ENCODE peak calls at places on chromosomes 7 and 10, in eight cellular contexts. D is pancreas, W is psoas muscle, V is prostate gland, C is Peyer's patch, U is RWPE1, K is gastrocnemius medialis, L is transverse colon. I is an unnamed sample.

GRCh38 chr10:99358101-99358500 is 28.9 kb downstream of the CNNM1 start:
- DNase-seq in D (no peak), W (no peak), V (no peak), C (no peak), U (no peak), K (no peak), L (no peak), I (no peak)

GRCh38 chr10:124076334-124076733 is 17.1 kb downstream of the CHST15 start:
- DNase-seq in D (no peak), W (no peak), V (no peak), C (no peak), U (no peak), K (no peak), L (no peak), I (no peak)

GRCh38 chr10:126525326-126525725 is 137.0 kb upstream of the ADAM12 start:
- DNase-seq in D (no peak), W (no peak), V (no peak), C (no peak), U (no peak), K (no peak), L (no peak), I (no peak)

GRCh38 chr10:69800109-69800508 is 1.6 kb upstream of the COL13A1 start:
- DNase-seq in D (no peak), W (no peak), V (peak; percentile 28), C (no peak), U (peak; percentile 62), K (no peak), L (peak; percentile 51), I (peak; percentile 66)

GRCh38 chr7:27204851-27205322 is 5.0 kb upstream of the HOXA13 start:
- DNase-seq in D (no peak), W (no peak), V (no peak), C (peak; percentile 53), U (no peak), K (no peak), L (no peak), I (no peak)

GRCh38 chr10:20233423-20233822 is 417.2 kb downstream of the PLXDC2 start:
- DNase-seq in D (no peak), W (no peak), V (no peak), C (no peak), U (no peak), K (no peak), L (no peak), I (no peak)

GRCh38 chr7:100673942-100674431 is 447 bp downstream of the GNB2 start:
- DNase-seq in D (no peak), W (peak; percentile 66), V (no peak), C (no peak), U (no peak), K (peak; percentile 49), L (peak; percentile 58), I (no peak)

GRCh38 chr10:79104264-79104954 is 35.6 kb downstream of the ZMIZ1 start:
- DNase-seq in D (peak; percentile 44), W (peak; percentile 69), V (no peak), C (no peak), U (no peak), K (no peak), L (no peak), I (no peak)

GRCh38 chr10:48606530-48607355 is 1.9 kb upstream of the ARHGAP22 start:
- DNase-seq in D (no peak), W (peak; percentile 48), V (no peak), C (no peak), U (peak; percentile 58), K (peak; percentile 70), L (peak; percentile 25), I (peak; percentile 94)

GRCh38 chr10:110918269-110918632 is 729 bp downstream of the BBIP1 start:
- DNase-seq in D (peak; percentile 95), W (no peak), V (peak; percentile 95), C (no peak), U (peak; percentile 99), K (peak; percentile 95), L (peak; percentile 97), I (peak; percentile 94)

GRCh38 chr10:102300289-102300843 is 55.0 kb downstream of the GBF1 start:
- DNase-seq in D (no peak), W (no peak), V (no peak), C (no peak), U (no peak), K (no peak), L (no peak), I (peak; percentile 73)

GRCh38 chr10:70379581-70380176 is 2.7 kb downstream of the LRRC20 start:
- DNase-seq in D (no peak), W (no peak), V (no peak), C (no peak), U (no peak), K (no peak), L (no peak), I (peak; percentile 6)

GRCh38 chr10:127715249-127715648 is 21.7 kb upstream of the FOXI2 start:
- DNase-seq in D (no peak), W (no peak), V (no peak), C (no peak), U (no peak), K (no peak), L (no peak), I (no peak)

GRCh38 chr7:41911792-41912191 is 208.9 kb upstream of the INHBA start:
- DNase-seq in D (no peak), W (no peak), V (no peak), C (no peak), U (no peak), K (no peak), L (no peak), I (peak; percentile 89)

GRCh38 chr7:47038621-47039020 is 543.3 kb downstream of the TNS3 start:
- DNase-seq in D (no peak), W (no peak), V (no peak), C (no peak), U (no peak), K (no peak), L (no peak), I (no peak)
- H3K27ac ChIP-seq in D (no peak overlapping the region), W (peak overlapping the region; percentile 39), V (no peak overlapping the region), C (no peak overlapping the region), U (no peak overlapping the region), K (peak overlapping the region; percentile 71), L (no peak overlapping the region), I (no peak overlapping the region)

GRCh38 chr7:98289333-98289875 is 7.9 kb downstream of the BRI3 start:
- DNase-seq in D (no peak), W (no peak), V (no peak), C (no peak), U (no peak), K (no peak), L (no peak), I (no peak)

GRCh38 chr7:98293265-98293664 is 11.8 kb downstream of the BRI3 start:
- DNase-seq in D (no peak), W (no peak), V (no peak), C (no peak), U (no peak), K (no peak), L (no peak), I (no peak)

GRCh38 chr7:98293746-98294145 is 12.3 kb downstream of the BRI3 start:
- DNase-seq in D (no peak), W (no peak), V (no peak), C (no peak), U (no peak), K (no peak), L (no peak), I (no peak)

GRCh38 chr7:98294326-98294725 is 12.8 kb downstream of the BRI3 start:
- DNase-seq in D (no peak), W (no peak), V (no peak), C (no peak), U (no peak), K (peak; percentile 53), L (no peak), I (no peak)

GRCh38 chr7:98291717-98292116 is 10.2 kb downstream of the BRI3 start:
- DNase-seq in D (no peak), W (no peak), V (no peak), C (no peak), U (no peak), K (no peak), L (no peak), I (no peak)
- TF ChIP-seq CTCF in D (no peak), W (no peak), V (no peak), C (peak; percentile 22), U (peak; percentile 15), K (no peak), L (no peak), I (peak; percentile 39)

GRCh38 chr10:97714401-97715258 is 1.1 kb downstream of the MARVELD1 start:
- DNase-seq in D (no peak), W (peak; percentile 78), V (peak; percentile 85), C (peak; percentile 81), U (peak; percentile 79), K (peak; percentile 56), L (peak; percentile 72), I (peak; percentile 67)

GRCh38 chr10:97713828-97714400 is 384 bp downstream of the MARVELD1 start:
- DNase-seq in D (peak; percentile 74), W (peak; percentile 74), V (peak; percentile 63), C (peak; percentile 84), U (peak; percentile 67), K (peak; percentile 62), L (peak; percentile 77), I (peak; percentile 53)

GRCh38 chr10:97713351-97713827 is at the start of gene MARVELD1:
- DNase-seq in D (peak; percentile 30), W (peak; percentile 79), V (peak; percentile 58), C (peak; percentile 70), U (peak; percentile 83), K (peak; percentile 45), L (peak; percentile 70), I (peak; percentile 40)

GRCh38 chr10:97717627-97718026 is 4.1 kb downstream of the MARVELD1 start:
- DNase-seq in D (no peak), W (no peak), V (no peak), C (peak; percentile 24), U (no peak), K (no peak), L (no peak), I (no peak)

DNA sequence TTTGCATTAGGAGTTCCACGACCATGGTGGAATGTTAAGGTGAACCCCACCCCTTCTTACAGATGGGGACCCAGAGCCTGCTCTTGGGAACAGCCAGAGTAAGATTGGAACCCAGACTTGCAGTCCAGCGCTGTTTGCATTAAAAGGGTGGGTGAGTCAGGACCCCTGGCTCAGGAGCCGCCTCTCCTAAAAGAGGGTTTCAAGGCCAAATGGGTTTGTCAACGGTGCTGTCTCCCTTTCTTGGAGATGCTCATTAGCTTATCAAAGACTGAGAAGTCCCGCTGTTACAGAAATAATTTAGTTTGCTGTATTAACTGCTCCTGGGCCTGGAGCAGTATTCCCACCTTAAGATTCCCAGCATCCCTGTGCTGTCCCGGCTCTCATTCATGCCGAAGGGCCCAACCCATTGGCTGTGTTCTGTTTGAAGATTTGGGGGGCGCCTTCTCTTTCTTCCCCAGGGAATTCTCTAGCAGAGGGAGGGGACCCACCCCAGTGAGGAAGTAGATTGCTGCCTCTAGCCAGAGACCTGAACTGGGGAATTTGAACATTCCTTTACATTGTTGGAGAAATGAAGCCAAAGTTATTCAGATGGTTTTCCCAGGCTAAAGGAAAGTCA is 1.8 kb downstream of the MARVELD1 start:
- DNase-seq in D (no peak), W (no peak), V (no peak), C (peak; percentile 21), U (peak; percentile 54), K (no peak), L (no peak), I (no peak)
- H3K27ac ChIP-seq in D (no peak overlapping the region), W (peak overlapping the region; percentile 82), V (peak overlapping the region; percentile 92), C (no peak overlapping the region), U (peak overlapping the region; percentile 99), K (peak overlapping the region; percentile 63), L (peak overlapping the region; percentile 99), I (peak overlapping the region; percentile 89)

DNA sequence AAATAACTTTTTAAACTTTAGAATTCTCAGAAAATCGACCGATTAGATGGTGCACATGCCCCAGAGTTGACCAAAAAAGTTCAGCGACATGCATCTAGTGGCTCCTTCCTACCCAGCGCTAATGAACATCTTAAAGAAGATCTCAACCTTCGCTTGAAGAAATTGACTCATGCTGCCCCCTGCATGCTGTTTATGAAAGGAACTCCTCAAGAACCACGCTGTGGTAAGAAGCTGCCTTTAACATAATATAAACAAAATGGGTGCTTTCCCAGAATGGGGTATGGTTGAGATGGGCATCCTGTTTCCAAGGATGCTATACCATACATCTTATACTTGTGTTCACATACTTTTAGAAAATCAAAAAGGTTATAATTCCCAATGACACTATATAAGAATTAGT is 24.6 kb downstream of the GLRX3 start:
- DNase-seq in D (no peak), W (no peak), V (no peak), C (no peak), U (no peak), K (no peak), L (no peak), I (peak; percentile 31)
- TF ChIP-seq CTCF in D (no peak), W (no peak), V (no peak), C (no peak), U (no peak), K (no peak), L (no peak), I (peak; percentile 36)

I was measured in brain microvascular endothelial cell.